ENCODE peak calls at places on chromosomes 7 and 10, in ten cellular contexts. N, S, P, X, I, A, W, J, L and G are unnamed samples.

GRCh38 chr7:38054199-38054598 is 123.8 kb upstream of the STARD3NL start:
- DNase-seq in N (no peak), S (no peak), P (no peak), X (no peak), I (no peak), A (no peak), W (no peak), J (no peak), L (no peak), G (no peak)

GRCh38 chr7:99036531-99037175 is 107.3 kb downstream of the SMURF1 start:
- DNase-seq in N (peak), S (peak), P (peak), X (no peak), I (no peak), A (no peak), W (peak), J (no peak), L (no peak), G (peak)

GRCh38 chr7:101185258-101185839 is 5.3 kb upstream of the NAT16 start:
- DNase-seq in N (no peak), S (no peak), P (no peak), X (no peak), I (no peak), A (no peak), W (no peak), J (no peak), L (no peak), G (no peak)

GRCh38 chr7:92797693-92798092 is 38.7 kb downstream of the CDK6 start:
- DNase-seq in N (no peak), S (no peak), P (no peak), X (no peak), I (no peak), A (no peak), W (no peak), J (no peak), L (no peak), G (peak)

GRCh38 chr10:31707578-31708411 is 220.8 kb downstream of the ARHGAP12 start:
- DNase-seq in N (peak), S (no peak), P (no peak), X (no peak), I (peak), A (peak), W (peak), J (peak), L (no peak), G (peak)

GRCh38 chr10:44132361-44133289 is 252.3 kb downstream of the CXCL12 start:
- DNase-seq in N (peak), S (no peak), P (no peak), X (peak), I (peak), A (peak), W (no peak), J (no peak), L (no peak), G (peak)

GRCh38 chr7:90759752-90760151 is 163.6 kb downstream of the CDK14 start:
- DNase-seq in N (no peak), S (no peak), P (no peak), X (no peak), I (no peak), A (no peak), W (no peak), J (no peak), L (no peak), G (no peak)

GRCh38 chr10:23155166-23155565 is 36.9 kb upstream of the PTF1A start:
- DNase-seq in N (no peak), S (no peak), P (no peak), X (no peak), I (no peak), A (no peak), W (no peak), J (no peak), L (no peak), G (no peak)

GRCh38 chr10:8365935-8366911 is 311.7 kb downstream of the GATA3 start:
- DNase-seq in N (no peak), S (no peak), P (no peak), X (no peak), I (no peak), A (no peak), W (no peak), J (no peak), L (peak), G (peak)

GRCh38 chr7:102834466-102834865 is 78.3 kb upstream of the LRRC17 start:
- DNase-seq in N (no peak), S (no peak), P (no peak), X (no peak), I (no peak), A (no peak), W (no peak), J (no peak), L (no peak), G (no peak)

GRCh38 chr10:576130-576465 is 113.4 kb downstream of the DIP2C start:
- DNase-seq in N (no peak), S (no peak), P (no peak), X (no peak), I (no peak), A (no peak), W (no peak), J (peak), L (no peak), G (no peak)

GRCh38 chr7:2438775-2439174 is 35.4 kb downstream of the CHST12 start:
- DNase-seq in N (no peak), S (no peak), P (no peak), X (no peak), I (no peak), A (no peak), W (no peak), J (no peak), L (no peak), G (peak)

GRCh38 chr10:131816157-131816775 is 84.5 kb upstream of the PPP2R2D start:
- DNase-seq in N (peak), S (peak), P (no peak), X (no peak), I (no peak), A (peak), W (no peak), J (no peak), L (no peak), G (no peak)

GRCh38 chr10:5817322-5818047 is 4.3 kb upstream of the GDI2 start:
- DNase-seq in N (no peak), S (no peak), P (no peak), X (no peak), I (no peak), A (no peak), W (no peak), J (no peak), L (no peak), G (no peak)

GRCh38 chr7:27936244-27937102 is 196.5 kb downstream of the TAX1BP1 start:
- DNase-seq in N (no peak), S (no peak), P (no peak), X (no peak), I (no peak), A (no peak), W (no peak), J (no peak), L (no peak), G (no peak)

GRCh38 chr10:75159519-75159918 is 48.1 kb downstream of the SAMD8 start:
- DNase-seq in N (no peak), S (no peak), P (no peak), X (no peak), I (no peak), A (no peak), W (no peak), J (no peak), L (no peak), G (no peak)

GRCh38 chr7:70598976-70599375 is 533.0 kb upstream of the GALNT17 start:
- DNase-seq in N (no peak), S (no peak), P (no peak), X (no peak), I (no peak), A (no peak), W (no peak), J (no peak), L (no peak), G (no peak)

GRCh38 chr10:89526396-89526795 is 9.0 kb downstream of the SLC16A12 start:
- DNase-seq in N (no peak), S (no peak), P (no peak), X (no peak), I (no peak), A (no peak), W (no peak), J (no peak), L (no peak), G (no peak)

GRCh38 chr10:110425684-110426293 is 71.9 kb upstream of the DUSP5 start:
- DNase-seq in N (no peak), S (no peak), P (no peak), X (no peak), I (no peak), A (peak), W (no peak), J (no peak), L (peak), G (no peak)

GRCh38 chr7:84191842-84192241 is 2.7 kb downstream of the SEMA3A start:
- DNase-seq in N (no peak), S (no peak), P (no peak), X (no peak), I (no peak), A (no peak), W (no peak), J (no peak), L (no peak), G (no peak)

GRCh38 chr10:59682986-59683937 is 26.4 kb downstream of the SLC16A9 start:
- DNase-seq in N (no peak), S (no peak), P (no peak), X (no peak), I (no peak), A (no peak), W (no peak), J (no peak), L (no peak), G (no peak)

GRCh38 chr7:51316666-51317581 is at the start of gene COBL:
- DNase-seq in N (no peak), S (no peak), P (no peak), X (peak), I (peak), A (peak), W (no peak), J (peak), L (peak), G (peak)

GRCh38 chr10:130762481-130762880 is 549.0 kb downstream of the TCERG1L start:
- DNase-seq in N (no peak), S (no peak), P (no peak), X (no peak), I (no peak), A (peak), W (no peak), J (no peak), L (no peak), G (no peak)

GRCh38 chr7:37149019-37149814 is 299.4 kb downstream of the ELMO1 start:
- DNase-seq in N (no peak), S (no peak), P (no peak), X (no peak), I (no peak), A (no peak), W (no peak), J (no peak), L (no peak), G (no peak)

GRCh38 chr7:50768470-50769159 is 14.1 kb downstream of the GRB10 start:
- DNase-seq in N (no peak), S (no peak), P (no peak), X (no peak), I (no peak), A (no peak), W (no peak), J (no peak), L (no peak), G (no peak)

GRCh38 chr7:126578338-126578737 is 674.4 kb downstream of the GRM8 start:
- DNase-seq in N (no peak), S (no peak), P (no peak), X (no peak), I (no peak), A (no peak), W (no peak), J (no peak), L (no peak), G (no peak)

GRCh38 chr7:87600130-87601124 is at the start of gene ABCB1:
- DNase-seq in N (peak), S (peak), P (peak), X (peak), I (peak), A (peak), W (no peak), J (peak), L (no peak), G (peak)

GRCh38 chr10:103759100-103759781 is 96.1 kb downstream of the SH3PXD2A start:
- DNase-seq in N (peak), S (peak), P (no peak), X (peak), I (no peak), A (peak), W (peak), J (no peak), L (peak), G (no peak)

GRCh38 chr10:17454181-17454800 is at the start of gene ST8SIA6:
- DNase-seq in N (no peak), S (peak), P (no peak), X (peak), I (peak), A (peak), W (no peak), J (peak), L (peak), G (peak)

GRCh38 chr7:17437586-17437985 is 139.1 kb downstream of the AHR start:
- DNase-seq in N (no peak), S (no peak), P (no peak), X (no peak), I (no peak), A (no peak), W (no peak), J (no peak), L (no peak), G (no peak)

GRCh38 chr10:74824184-74825032 is 2.0 kb upstream of the KAT6B start:
- DNase-seq in N (no peak), S (peak), P (no peak), X (no peak), I (no peak), A (no peak), W (no peak), J (no peak), L (no peak), G (peak)

GRCh38 chr10:70191161-70191770 is 21.0 kb upstream of the SAR1A start:
- DNase-seq in N (no peak), S (no peak), P (no peak), X (no peak), I (no peak), A (no peak), W (no peak), J (no peak), L (no peak), G (no peak)

GRCh38 chr10:69467928-69468770 is 16.9 kb downstream of the TSPAN15 start:
- DNase-seq in N (no peak), S (no peak), P (no peak), X (no peak), I (no peak), A (no peak), W (no peak), J (no peak), L (no peak), G (no peak)

GRCh38 chr10:94358480-94358879 is 4.3 kb downstream of the NOC3L start:
- DNase-seq in N (no peak), S (no peak), P (no peak), X (no peak), I (no peak), A (no peak), W (no peak), J (no peak), L (peak), G (no peak)

GRCh38 chr10:75403144-75404022 is 1.8 kb upstream of the ZNF503 start:
- DNase-seq in N (peak), S (peak), P (no peak), X (no peak), I (peak), A (peak), W (no peak), J (peak), L (peak), G (peak)

GRCh38 chr7:38731195-38731594 is 100.0 kb upstream of the AMPH start:
- DNase-seq in N (no peak), S (no peak), P (no peak), X (no peak), I (no peak), A (no peak), W (no peak), J (no peak), L (no peak), G (no peak)

GRCh38 chr7:116500071-116500853 is 724 bp downstream of the CAV2 start:
- DNase-seq in N (peak), S (peak), P (no peak), X (no peak), I (peak), A (peak), W (no peak), J (peak), L (peak), G (peak)

GRCh38 chr10:77636286-77636966 is 1.2 kb downstream of the KCNMA1 start:
- DNase-seq in N (peak), S (no peak), P (no peak), X (no peak), I (no peak), A (no peak), W (no peak), J (no peak), L (no peak), G (no peak)

GRCh38 chr7:69827140-69827919 is 229.1 kb downstream of the AUTS2 start:
- DNase-seq in N (no peak), S (no peak), P (no peak), X (no peak), I (no peak), A (no peak), W (no peak), J (no peak), L (no peak), G (no peak)

GRCh38 chr10:116356833-116357232 is 32.6 kb downstream of the CCDC172 start:
- DNase-seq in N (no peak), S (no peak), P (no peak), X (no peak), I (no peak), A (no peak), W (no peak), J (no peak), L (no peak), G (no peak)

GRCh38 chr10:116352125-116352524 is 27.9 kb downstream of the CCDC172 start:
- DNase-seq in N (no peak), S (no peak), P (no peak), X (no peak), I (no peak), A (no peak), W (no peak), J (no peak), L (no peak), G (no peak)

GRCh38 chr10:116353817-116354216 is 29.6 kb downstream of the CCDC172 start:
- DNase-seq in N (no peak), S (no peak), P (no peak), X (no peak), I (no peak), A (no peak), W (no peak), J (no peak), L (no peak), G (no peak)
- H3K27ac ChIP-seq in N (no peak), S (no peak), P (no peak), X (no peak), I (no peak), A (no peak), W (no peak), J (no peak), L (no peak), G (no peak)

DNA sequence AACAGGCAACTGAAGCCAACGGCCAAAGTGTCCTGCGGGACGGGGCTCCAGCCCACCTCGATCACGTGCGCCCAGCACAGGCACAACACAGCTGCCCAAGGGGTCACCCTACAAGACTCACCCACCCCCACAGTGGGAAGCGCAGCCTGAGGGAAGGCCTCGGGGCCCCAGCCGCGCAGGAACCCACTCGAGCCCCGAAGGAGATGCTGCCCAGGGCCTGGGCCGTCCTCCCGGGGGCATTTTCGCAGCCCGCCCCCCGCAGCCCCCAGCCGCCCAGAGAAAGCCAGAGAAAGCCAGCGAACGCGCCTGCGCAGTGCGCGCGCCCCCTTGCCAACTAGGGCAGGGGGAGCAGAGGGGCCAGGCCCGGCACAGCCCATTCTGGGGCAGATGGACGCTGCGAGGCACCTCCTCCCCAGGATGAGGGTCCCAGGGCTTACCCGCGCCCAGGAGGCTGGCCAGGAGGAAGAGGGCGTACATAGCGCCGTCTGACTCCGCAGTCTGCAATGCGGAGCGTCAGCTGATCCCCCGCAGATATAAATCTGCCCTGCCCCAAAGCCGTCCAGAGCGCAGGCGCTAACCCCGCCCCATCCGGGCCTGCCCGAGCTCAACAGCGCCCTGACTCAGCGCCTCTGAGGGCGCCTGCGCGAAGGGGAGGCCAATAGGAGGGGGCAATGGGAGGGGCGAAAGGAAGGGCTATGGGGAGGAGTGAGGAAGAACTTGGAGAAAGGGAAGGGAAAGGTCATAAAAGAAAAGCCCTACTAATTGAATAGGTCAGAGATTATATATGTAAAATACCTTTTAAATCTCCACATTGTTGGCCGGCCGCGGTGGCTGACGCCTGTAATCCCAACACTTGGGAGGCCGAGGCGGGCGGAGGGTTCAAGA is at the start of gene PSAP:
- DNase-seq in N (peak), S (peak), P (peak), X (peak), I (peak), A (peak), W (peak), J (peak), L (peak), G (peak)
- H3K27ac ChIP-seq in N (peak), S (peak), P (no peak), X (peak), I (peak), A (peak), W (peak), J (peak), L (peak), G (peak)

GRCh38 chr7:150997817-150998216 is 7.0 kb downstream of the NOS3 start:
- DNase-seq in N (no peak), S (peak), P (no peak), X (no peak), I (no peak), A (no peak), W (no peak), J (no peak), L (no peak), G (peak)
- H3K27ac ChIP-seq in N (no peak), S (no peak), P (no peak), X (no peak), I (no peak), A (no peak), W (no peak), J (no peak), L (no peak), G (no peak)

DNA sequence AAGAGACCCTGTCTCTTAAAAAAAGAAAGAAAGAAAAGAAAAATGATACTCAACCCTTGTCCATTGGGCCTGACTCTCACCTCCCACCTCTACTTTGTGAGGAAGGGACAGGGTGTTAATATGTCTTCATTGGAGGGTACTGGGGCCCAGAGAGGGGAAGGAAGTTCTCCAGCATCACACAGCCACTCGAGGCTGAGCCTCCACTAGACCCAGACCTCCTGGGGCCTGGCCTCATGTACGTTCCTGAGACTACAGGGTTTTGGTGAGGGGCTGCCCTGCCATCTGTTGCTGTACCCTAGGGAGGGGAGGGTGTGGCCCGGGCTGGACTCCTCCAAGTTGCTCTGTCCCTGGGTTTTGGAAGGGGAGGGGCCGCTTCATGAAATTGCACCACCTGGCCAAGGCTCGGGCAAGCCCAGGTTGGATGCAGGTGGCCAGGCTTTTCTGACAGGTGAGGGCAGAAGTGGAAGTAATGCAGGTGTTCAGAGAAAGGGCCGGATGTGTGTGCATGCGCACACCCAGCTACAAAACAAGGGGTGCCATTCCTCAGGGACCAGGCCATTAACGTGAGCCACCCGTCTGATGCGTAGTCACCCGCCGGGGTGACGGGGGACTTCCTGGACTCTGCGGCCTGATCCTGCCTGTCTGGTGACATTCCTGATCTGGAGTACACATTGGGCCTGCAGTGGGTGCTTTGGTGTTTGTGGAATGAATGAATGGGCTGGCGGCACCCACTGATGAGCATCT is 21.7 kb downstream of the GTF2IRD1 start:
- DNase-seq in N (no peak), S (peak), P (no peak), X (no peak), I (no peak), A (no peak), W (no peak), J (peak), L (peak), G (peak)
- H3K27ac ChIP-seq in N (no peak), S (no peak), P (no peak), X (peak), I (no peak), A (peak), W (no peak), J (peak), L (peak), G (no peak)